ENCODE peak calls at places on chromosomes 6 and 20, in ten cellular contexts. C is left cardiac atrium; X is frontal cortex; P is gastrocnemius medialis; B is CD4-positive, alpha-beta memory T cell; L is NCI-H446; V is activated T-helper 1 cell treated with anti-CD3 and anti-CD28 coated beads, Interleukin-2, amount 50 U/mL, for 16 hours; E is breast epithelium; S is dorsolateral prefrontal cortex; G is astrocyte of the spinal cord. M is an unnamed sample.

GRCh38 chr6:157461000-157461915 is 80.3 kb downstream of the ZDHHC14 start:
- DNase-seq in V (no peak), S (no peak), E (no peak), X (no peak), G (peak; percentile 52), P (no peak), L (no peak), C (no peak), B (peak; percentile 14), M (no peak)

GRCh38 chr6:14713008-14713452 is 532.8 kb upstream of the JARID2 start:
- DNase-seq in G (peak; percentile 80), E (peak; percentile 37), P (peak; percentile 60), S (peak; percentile 19), V (no peak), C (peak; percentile 58), L (no peak), X (peak; percentile 33), B (no peak), M (peak; percentile 87)

GRCh38 chr20:50513169-50514034 is 3.2 kb downstream of the PTPN1 start:
- DNase-seq in C (no peak), S (no peak), X (no peak), P (no peak), L (no peak), E (no peak), V (no peak), G (peak; percentile 73), B (no peak), M (no peak)

GRCh38 chr6:149095842-149096241 is 221.7 kb upstream of the TAB2 start:
- DNase-seq in C (no peak), G (no peak), B (no peak), S (no peak), E (no peak), V (no peak), L (no peak), X (no peak), P (no peak), M (no peak)

GRCh38 chr6:167930300-167930699 is 67.2 kb upstream of the KIF25 start:
- DNase-seq in S (no peak), E (no peak), V (no peak), G (peak; percentile 74), C (no peak), X (no peak), P (no peak), L (no peak), B (no peak), M (no peak)

GRCh38 chr6:104995989-104996617 is 39.2 kb downstream of the LIN28B start:
- DNase-seq in C (no peak), L (no peak), X (peak; percentile 7), G (peak; percentile 38), E (no peak), B (no peak), V (no peak), P (no peak), S (no peak), M (no peak)

GRCh38 chr20:25336561-25337422 is 53.8 kb downstream of the ABHD12 start:
- DNase-seq in P (no peak), X (no peak), V (no peak), C (no peak), E (peak; percentile 72), S (no peak), L (no peak), G (peak; percentile 48), B (no peak), M (no peak)

GRCh38 chr20:47251154-47252020 is 105.1 kb downstream of the ZMYND8 start:
- DNase-seq in P (no peak), L (no peak), X (no peak), C (no peak), V (no peak), S (no peak), G (no peak), E (no peak), B (no peak), M (no peak)

GRCh38 chr20:1326031-1326930 is 2.7 kb downstream of the SDCBP2 start:
- DNase-seq in L (no peak), B (no peak), G (no peak), S (no peak), V (no peak), X (no peak), E (peak; percentile 4), P (peak; percentile 50), C (peak; percentile 57), M (peak; percentile 44)

GRCh38 chr20:39066464-39066863 is 104.3 kb downstream of the DHX35 start:
- DNase-seq in B (no peak), G (no peak), X (no peak), V (no peak), C (no peak), L (no peak), E (no peak), S (no peak), P (no peak), M (no peak)

GRCh38 chr6:10315034-10315433 is 99.8 kb downstream of the TFAP2A start:
- DNase-seq in L (no peak), S (no peak), X (no peak), C (no peak), E (no peak), V (no peak), B (no peak), P (no peak), G (no peak), M (no peak)

GRCh38 chr20:33415948-33416347 is 14.6 kb upstream of the CDK5RAP1 start:
- DNase-seq in B (no peak), X (peak; percentile 59), L (peak; percentile 6), S (no peak), E (no peak), G (peak; percentile 38), P (peak; percentile 67), C (peak; percentile 57), V (no peak), M (no peak)

GRCh38 chr6:20156824-20157223 is 55.4 kb downstream of the MBOAT1 start:
- DNase-seq in G (no peak), B (no peak), L (no peak), S (no peak), P (no peak), V (no peak), E (no peak), X (no peak), C (no peak), M (no peak)

GRCh38 chr6:35014341-35014740 is 125.3 kb downstream of the ANKS1A start:
- DNase-seq in E (peak; percentile 55), L (no peak), S (peak; percentile 69), X (no peak), B (no peak), P (no peak), C (no peak), V (no peak), G (no peak), M (no peak)

GRCh38 chr6:37851997-37852524 is 32.5 kb downstream of the ZFAND3 start:
- DNase-seq in G (no peak), L (no peak), B (no peak), C (no peak), E (no peak), S (no peak), X (no peak), P (no peak), V (no peak), M (no peak)

GRCh38 chr6:119348308-119349040 is 1.1 kb downstream of the MAN1A1 start:
- DNase-seq in V (no peak), E (no peak), C (peak; percentile 46), B (peak; percentile 29), P (no peak), L (no peak), S (peak; percentile 21), G (peak; percentile 29), X (peak; percentile 30), M (no peak)

GRCh38 chr20:3680701-3681351 is 984 bp downstream of the ADAM33 start:
- DNase-seq in E (no peak), P (no peak), V (no peak), S (no peak), C (no peak), B (no peak), L (no peak), G (no peak), X (no peak), M (no peak)

GRCh38 chr6:111657146-111657545 is 51.5 kb upstream of the TRAF3IP2 start:
- DNase-seq in V (no peak), E (no peak), X (no peak), L (no peak), P (no peak), B (no peak), S (no peak), C (no peak), G (peak; percentile 46), M (no peak)

GRCh38 chr6:5163233-5163632 is 78.1 kb downstream of the PPP1R3G start:
- DNase-seq in L (no peak), G (no peak), X (no peak), E (no peak), V (no peak), S (no peak), C (no peak), B (no peak), P (no peak), M (no peak)

GRCh38 chr6:47195251-47195650 is 114.5 kb downstream of the TNFRSF21 start:
- DNase-seq in E (no peak), X (no peak), S (no peak), V (no peak), G (no peak), P (no peak), L (no peak), C (peak; percentile 29), B (no peak), M (no peak)

GRCh38 chr20:4150095-4150492 is 134.7 kb upstream of the RNF24 start:
- DNase-seq in L (no peak), G (peak; percentile 69), E (no peak), C (no peak), V (no peak), B (no peak), X (no peak), S (no peak), P (no peak), M (no peak)

GRCh38 chr20:5928063-5928462 is 22.3 kb downstream of the TRMT6 start:
- DNase-seq in S (no peak), V (no peak), B (no peak), G (no peak), C (no peak), P (no peak), X (no peak), L (no peak), E (no peak), M (no peak)

GRCh38 chr6:87682310-87682709 is 19.7 kb downstream of the AKIRIN2 start:
- DNase-seq in P (no peak), B (no peak), E (no peak), S (no peak), X (no peak), V (no peak), C (no peak), L (no peak), G (no peak), M (no peak)

GRCh38 chr6:22877946-22878705 is 308.8 kb downstream of the HDGFL1 start:
- DNase-seq in B (no peak), E (no peak), P (no peak), C (no peak), G (peak; percentile 87), L (no peak), V (no peak), S (no peak), X (no peak), M (no peak)

GRCh38 chr6:47103931-47104330 is 61.8 kb upstream of the ADGRF1 start:
- DNase-seq in G (no peak), L (no peak), X (peak; percentile 16), B (no peak), C (no peak), E (no peak), S (no peak), P (no peak), V (no peak), M (no peak)

GRCh38 chr6:6751615-6752014 is 163.1 kb downstream of the LY86 start:
- DNase-seq in V (no peak), P (peak; percentile 44), S (no peak), B (no peak), L (no peak), G (no peak), C (no peak), X (no peak), E (no peak), M (no peak)

GRCh38 chr6:39387785-39388184 is 65.3 kb upstream of the KCNK16 start:
- DNase-seq in L (no peak), G (no peak), P (no peak), V (no peak), X (no peak), E (no peak), C (no peak), B (no peak), S (peak; percentile 13), M (no peak)

GRCh38 chr20:44695295-44696230 is 19.6 kb upstream of the CCN5 start:
- DNase-seq in X (no peak), E (no peak), C (no peak), V (no peak), G (peak; percentile 35), P (no peak), B (no peak), L (no peak), S (no peak), M (no peak)